ENCODE peak calls at places on chromosome 14, in nine cellular contexts. P is psoas muscle; B is adipocyte; C is AG04449; E is fibroblast of mammary gland; J is A549; S is GM12865; Z is naive thymus-derived CD4-positive, alpha-beta T cell; U is lung. O is an unnamed sample.

GRCh38 chr14:67358914-67359313 is 690 bp downstream of the ATP6V1D start:
- DNase-seq in B (peak; percentile 29), U (no peak), Z (no peak), C (no peak), P (no peak), S (peak; percentile 3), E (no peak), J (no peak), O (no peak)

GRCh38 chr14:62796431-62796830 is 248.8 kb downstream of the KCNH5 start:
- DNase-seq in E (no peak), B (no peak), P (no peak), Z (no peak), J (no peak), S (no peak), C (no peak), U (no peak), O (no peak)

GRCh38 chr14:54807881-54808280 is 94.7 kb downstream of the GCH1 start:
- DNase-seq in P (no peak), C (no peak), U (no peak), J (no peak), B (no peak), S (no peak), Z (no peak), E (no peak), O (no peak)

GRCh38 chr14:50434530-50434929 is 37.8 kb upstream of the CDKL1 start:
- DNase-seq in J (no peak), C (no peak), E (no peak), S (no peak), P (no peak), Z (no peak), U (no peak), B (no peak), O (no peak)

GRCh38 chr14:68922886-68923285 is 56.2 kb downstream of the ACTN1 start:
- DNase-seq in B (no peak), P (no peak), U (no peak), C (no peak), E (no peak), J (no peak), Z (no peak), S (no peak), O (no peak)

GRCh38 chr14:78902010-78902623 is 731.9 kb downstream of the NRXN3 start:
- DNase-seq in P (no peak), J (peak; percentile 34), Z (no peak), U (no peak), E (peak; percentile 45), S (peak; percentile 47), C (peak; percentile 9), B (peak; percentile 76), O (peak; percentile 14)

GRCh38 chr14:49867831-49868719 is 15.5 kb upstream of the NEMF start:
- DNase-seq in Z (peak; percentile 93), P (peak; percentile 96), J (peak; percentile 98), S (peak; percentile 99), E (peak; percentile 95), B (peak; percentile 97), C (no peak), U (peak; percentile 98), O (peak; percentile 90)

GRCh38 chr14:69069020-69069421 is 83.9 kb downstream of the DCAF5 start:
- DNase-seq in J (peak; percentile 26), C (no peak), E (peak; percentile 83), P (no peak), S (no peak), Z (no peak), U (no peak), B (peak; percentile 84), O (no peak)

GRCh38 chr14:33679461-33680225 is 271.2 kb downstream of the EGLN3 start:
- DNase-seq in P (no peak), C (no peak), S (no peak), J (no peak), B (peak; percentile 61), U (no peak), Z (no peak), E (peak; percentile 75), O (no peak)

GRCh38 chr14:95523818-95524448 is 7.5 kb upstream of the SYNE3 start:
- DNase-seq in J (no peak), B (peak; percentile 68), C (peak; percentile 90), U (peak; percentile 57), Z (no peak), S (no peak), E (peak; percentile 65), P (no peak), O (peak; percentile 82)

GRCh38 chr14:23025181-23025788 is 9.4 kb downstream of the PSMB5 start:
- DNase-seq in P (no peak), U (no peak), S (no peak), B (no peak), E (no peak), Z (no peak), C (no peak), J (no peak), O (no peak)

GRCh38 chr14:22386924-22387775 is 201.9 kb downstream of the DAD1 start:
- DNase-seq in C (no peak), P (peak; percentile 38), J (peak; percentile 72), B (peak; percentile 94), S (peak; percentile 90), E (peak; percentile 72), U (peak; percentile 76), Z (no peak), O (no peak)

GRCh38 chr14:96225745-96226151 is 21.1 kb downstream of the BDKRB2 start:
- DNase-seq in J (peak; percentile 41), U (no peak), S (no peak), C (peak; percentile 21), P (peak; percentile 32), E (peak; percentile 63), Z (no peak), B (peak; percentile 38), O (no peak)

GRCh38 chr14:71050227-71050823 is 143.1 kb downstream of the PCNX1 start:
- DNase-seq in J (peak; percentile 7), S (no peak), C (no peak), E (peak; percentile 29), U (no peak), Z (no peak), P (no peak), B (peak; percentile 38), O (peak; percentile 14)

GRCh38 chr14:94047581-94047980 is 21.4 kb downstream of the OTUB2 start:
- DNase-seq in B (no peak), S (no peak), C (no peak), E (no peak), J (no peak), U (no peak), Z (no peak), P (no peak), O (no peak)

GRCh38 chr14:61555056-61555838 is 140.1 kb upstream of the HIF1A start:
- DNase-seq in Z (no peak), B (no peak), E (peak; percentile 64), P (no peak), J (no peak), C (peak; percentile 66), U (no peak), S (no peak), O (no peak)
- H3K4me3 ChIP-seq in Z (no peak overlapping the region), B (no peak overlapping the region), E (no peak overlapping the region), P (no peak overlapping the region), J (no peak overlapping the region), C (no peak overlapping the region), U (no peak overlapping the region), S (no peak overlapping the region), O (no peak overlapping the region)

GRCh38 chr14:77181124-77181602 is 435 bp upstream of the TMEM63C start:
- DNase-seq in Z (no peak), P (no peak), C (no peak), B (no peak), U (no peak), E (no peak), S (no peak), J (no peak), O (no peak)
- H3K4me3 ChIP-seq in Z (peak overlapping the region; percentile 56), P (no peak overlapping the region), C (no peak overlapping the region), B (no peak overlapping the region), U (no peak overlapping the region), E (no peak overlapping the region), S (no peak overlapping the region), J (peak overlapping the region; percentile 66), O (peak overlapping the region; percentile 75)

DNA sequence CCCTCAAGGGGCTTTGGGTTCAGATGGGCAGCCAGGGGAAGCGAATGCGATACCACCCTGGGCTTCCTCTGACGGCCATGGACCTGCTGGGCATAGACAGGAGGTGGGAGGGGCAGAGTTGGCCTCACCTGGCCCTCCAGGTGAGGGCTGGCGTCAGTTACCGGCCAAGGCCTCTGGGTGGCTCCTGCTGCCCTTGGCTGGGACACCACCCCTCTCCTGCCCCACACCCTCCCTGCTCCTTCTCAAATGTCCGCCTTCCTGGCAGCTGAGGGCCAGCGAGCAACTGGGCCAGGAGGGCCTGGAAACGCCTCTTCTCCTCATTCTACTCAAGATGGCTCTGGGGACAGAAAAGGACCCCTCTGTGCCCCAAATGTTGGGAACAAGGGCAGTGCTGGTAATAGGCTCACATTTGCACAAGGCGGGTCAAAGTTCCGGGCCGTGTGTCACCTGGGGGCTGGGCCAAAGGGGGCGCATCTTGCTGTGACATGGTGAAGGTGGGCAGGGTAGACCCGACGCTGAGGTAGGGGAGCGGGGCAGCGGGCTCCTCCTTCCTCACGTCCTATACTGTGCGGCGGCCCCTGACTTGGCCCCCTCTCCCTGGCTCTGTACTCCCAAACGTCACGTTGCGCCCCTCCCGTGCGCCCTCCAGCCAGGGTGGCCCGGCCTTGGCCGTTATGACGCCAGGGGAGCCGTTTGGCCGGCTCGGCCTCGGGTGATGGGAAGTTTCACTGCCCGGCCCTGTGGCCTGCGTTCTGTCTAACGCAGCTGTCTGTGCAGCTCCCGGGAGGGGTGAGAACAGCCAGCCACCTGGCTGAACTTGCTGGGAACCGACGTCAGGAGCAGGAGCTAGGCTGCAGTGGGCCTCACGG is 18.1 kb upstream of the DLK1 start:
- DNase-seq in C (no peak), P (peak; percentile 53), J (no peak), U (peak; percentile 68), E (peak; percentile 41), S (no peak), Z (no peak), B (no peak), O (no peak)
- H3K4me3 ChIP-seq in C (no peak overlapping the region), P (no peak overlapping the region), J (no peak overlapping the region), U (no peak overlapping the region), E (no peak overlapping the region), S (no peak overlapping the region), Z (no peak overlapping the region), B (no peak overlapping the region), O (no peak overlapping the region)

GRCh38 chr14:74921987-74922751 is 891 bp downstream of the RPS6KL1 start:
- DNase-seq in P (no peak), Z (no peak), S (no peak), E (no peak), U (no peak), C (no peak), J (no peak), B (no peak), O (no peak)
- H3K4me3 ChIP-seq in P (peak overlapping the region; percentile 95), Z (peak overlapping the region; percentile 47), S (no peak overlapping the region), E (no peak overlapping the region), U (peak overlapping the region; percentile 64), C (no peak overlapping the region), J (no peak overlapping the region), B (peak overlapping the region; percentile 82), O (no peak overlapping the region)

O was measured in Jurkat, Clone E6-1.